ENCODE peak calls at places on chromosome 11, in five cellular contexts. C, H, Y, T and U are unnamed samples.

GRCh38 chr11:67422894-67423293 is 5.4 kb upstream of the RPS6KB2 start:
- DNase-seq in C (no peak), H (no peak), Y (no peak), T (no peak), U (no peak)

GRCh38 chr11:110518809-110519514 is 89.2 kb downstream of the FDX1 start:
- DNase-seq in C (no peak), H (no peak), Y (no peak), T (no peak), U (no peak)

GRCh38 chr11:124101722-124102121 is 13.5 kb upstream of the VWA5A start:
- DNase-seq in C (no peak), H (no peak), Y (no peak), T (no peak), U (no peak)

GRCh38 chr11:27427183-27427980 is 45.2 kb downstream of the LGR4 start:
- DNase-seq in C (no peak), H (no peak), Y (no peak), T (no peak), U (no peak)

GRCh38 chr11:61966673-61967176 is 709 bp downstream of the FTH1 start:
- DNase-seq in C (no peak), H (peak), Y (no peak), T (peak), U (no peak)

GRCh38 chr11:108562746-108563581 is 30.6 kb downstream of the EXPH5 start:
- DNase-seq in C (no peak), H (no peak), Y (no peak), T (no peak), U (no peak)

GRCh38 chr11:115462004-115462541 is 42.1 kb downstream of the CADM1 start:
- DNase-seq in C (no peak), H (no peak), Y (no peak), T (peak), U (no peak)

GRCh38 chr11:72297828-72298227 is 53.9 kb upstream of the PHOX2A start:
- DNase-seq in C (no peak), H (peak), Y (no peak), T (no peak), U (no peak)

GRCh38 chr11:19739872-19740271 is 27.2 kb downstream of the NAV2 start:
- DNase-seq in C (peak), H (no peak), Y (no peak), T (peak), U (no peak)

GRCh38 chr11:87463486-87464102 is 425.9 kb downstream of the TMEM135 start:
- DNase-seq in C (no peak), H (peak), Y (no peak), T (no peak), U (no peak)

GRCh38 chr11:16945671-16946469 is 68.3 kb downstream of the PLEKHA7 start:
- DNase-seq in C (peak), H (peak), Y (no peak), T (peak), U (no peak)

GRCh38 chr11:29321293-29322132 is 695.3 kb downstream of the KCNA4 start:
- DNase-seq in C (no peak), H (no peak), Y (no peak), T (no peak), U (no peak)

GRCh38 chr11:70785372-70785771 is 387.0 kb downstream of the CTTN start:
- DNase-seq in C (no peak), H (no peak), Y (no peak), T (no peak), U (no peak)

GRCh38 chr11:65625628-65626342 is 10.2 kb downstream of the PCNX3 start:
- DNase-seq in C (peak), H (peak), Y (no peak), T (peak), U (no peak)